ENCODE peak calls at places on chromosomes 2 and 18, in seven cellular contexts. L, Q, J, Y, R, M and G are unnamed samples.

GRCh38 chr2:76472946-76473345 is 762.2 kb upstream of the GCFC2 start:
- DNase-seq in Q (no peak), M (no peak), J (no peak), L (no peak), Y (no peak), R (no peak), G (no peak)

GRCh38 chr2:233098615-233099014 is 38.5 kb downstream of the INPP5D start:
- DNase-seq in Y (no peak), R (no peak), Q (peak), J (no peak), M (peak), L (no peak), G (no peak)

GRCh38 chr18:2240311-2240705 is 331.0 kb downstream of the METTL4 start:
- DNase-seq in L (no peak), J (no peak), R (no peak), M (no peak), Y (no peak), Q (no peak), G (no peak)

GRCh38 chr18:1998121-1998520 is 573.2 kb downstream of the METTL4 start:
- DNase-seq in M (no peak), Y (no peak), J (no peak), R (no peak), L (no peak), Q (no peak), G (no peak)

GRCh38 chr2:19846567-19846966 is 55.2 kb downstream of the TTC32 start:
- DNase-seq in R (no peak), M (no peak), L (no peak), Y (no peak), Q (no peak), J (no peak), G (no peak)

GRCh38 chr2:169928463-169928864 is 101.2 kb downstream of the UBR3 start:
- DNase-seq in M (peak), R (no peak), J (no peak), Y (peak), L (no peak), Q (no peak), G (no peak)

GRCh38 chr2:9235388-9236344 is 29.1 kb downstream of the ASAP2 start:
- DNase-seq in L (no peak), Y (no peak), Q (no peak), R (no peak), M (no peak), J (no peak), G (no peak)

GRCh38 chr2:207363761-207364160 is 166.0 kb upstream of the CREB1 start:
- DNase-seq in Q (no peak), R (no peak), L (no peak), M (no peak), J (no peak), Y (no peak), G (no peak)

GRCh38 chr18:74532511-74533025 is 1.7 kb upstream of the CNDP1 start:
- DNase-seq in L (no peak), M (no peak), Q (no peak), R (no peak), Y (no peak), J (no peak), G (no peak)

GRCh38 chr2:30694286-30695055 is 112.8 kb downstream of the CAPN13 start:
- DNase-seq in R (no peak), M (peak), L (no peak), Q (no peak), Y (no peak), J (no peak), G (no peak)

GRCh38 chr2:45273412-45274189 is 264.3 kb upstream of the SIX2 start:
- DNase-seq in R (no peak), Y (no peak), J (no peak), M (peak), Q (no peak), L (no peak), G (no peak)

GRCh38 chr2:11305958-11306357 is 38.5 kb downstream of the ROCK2 start:
- DNase-seq in J (no peak), R (no peak), Y (no peak), Q (no peak), L (no peak), M (no peak), G (no peak)

GRCh38 chr2:230694241-230694640 is 18.4 kb upstream of the CAB39 start:
- DNase-seq in J (no peak), R (no peak), M (no peak), L (no peak), Q (no peak), Y (no peak), G (no peak)

GRCh38 chr2:200534572-200534971 is 8.6 kb downstream of the SGO2 start:
- DNase-seq in M (no peak), J (no peak), Q (no peak), L (no peak), Y (no peak), R (no peak), G (no peak)

GRCh38 chr2:186456941-186457340 is 29.1 kb upstream of the ZC3H15 start:
- DNase-seq in M (no peak), Q (no peak), L (no peak), R (no peak), J (no peak), Y (no peak), G (no peak)

GRCh38 chr2:99827296-99827999 is 314.9 kb downstream of the AFF3 start:
- DNase-seq in L (no peak), Y (no peak), Q (no peak), J (no peak), R (no peak), M (no peak), G (no peak)